ENCODE peak calls at places on chromosome 1, in four cellular contexts. H, J, R and B are unnamed samples.

GRCh38 chr1:83098791-83099190 is 900.1 kb downstream of the TTLL7 start:
- DNase-seq in H (no peak), J (no peak), R (no peak), B (peak)

GRCh38 chr1:154750681-154751665 is 119.1 kb downstream of the KCNN3 start:
- DNase-seq in H (no peak), J (no peak), R (no peak), B (peak)

GRCh38 chr1:63319069-63320023 is 3.0 kb upstream of the FOXD3 start:
- DNase-seq in H (no peak), J (no peak), R (no peak), B (no peak)

GRCh38 chr1:18581420-18581880 is 49.2 kb upstream of the PAX7 start:
- DNase-seq in H (peak), J (no peak), R (peak), B (peak)

GRCh38 chr1:11961230-11961629 is 19.0 kb upstream of the MFN2 start:
- DNase-seq in H (peak), J (no peak), R (peak), B (peak)

GRCh38 chr1:4655674-4656532 is 1.5 kb downstream of the AJAP1 start:
- DNase-seq in H (peak), J (peak), R (peak), B (peak)

GRCh38 chr1:14435368-14436023 is 163.0 kb upstream of the KAZN start:
- DNase-seq in H (no peak), J (no peak), R (peak), B (no peak)

GRCh38 chr1:29805122-29805895 is 569.0 kb downstream of the PTPRU start:
- DNase-seq in H (no peak), J (no peak), R (no peak), B (no peak)

GRCh38 chr1:19363526-19364152 is 51.5 kb downstream of the SLC66A1 start:
- DNase-seq in H (no peak), J (no peak), R (no peak), B (no peak)

GRCh38 chr1:47948126-47948525 is 49.1 kb downstream of the TRABD2B start:
- DNase-seq in H (no peak), J (no peak), R (peak), B (peak)

GRCh38 chr1:240031414-240031813 is 60.3 kb upstream of the FMN2 start:
- DNase-seq in H (no peak), J (no peak), R (no peak), B (peak)

GRCh38 chr1:161953256-161953920 is 70.3 kb downstream of the OLFML2B start:
- DNase-seq in H (no peak), J (no peak), R (no peak), B (no peak)

GRCh38 chr1:28602536-28603439 is 10.7 kb downstream of the RAB42 start:
- DNase-seq in H (peak), J (peak), R (peak), B (peak)

GRCh38 chr1:246435421-246436041 is 71.5 kb downstream of the SMYD3 start:
- DNase-seq in H (no peak), J (no peak), R (no peak), B (peak)

GRCh38 chr1:67749844-67750689 is 65.1 kb downstream of the GADD45A start:
- DNase-seq in H (peak), J (peak), R (peak), B (peak)

GRCh38 chr1:230303069-230303468 is 123.1 kb downstream of the PGBD5 start:
- DNase-seq in H (no peak), J (no peak), R (no peak), B (no peak)

GRCh38 chr1:225998560-225999226 is 450 bp downstream of the SDE2 start:
- DNase-seq in H (no peak), J (no peak), R (peak), B (peak)

GRCh38 chr1:111754964-111755320 is 759 bp upstream of the DDX20 start:
- DNase-seq in H (no peak), J (peak), R (peak), B (no peak)

GRCh38 chr1:35505911-35506798 is 51.0 kb downstream of the KIAA0319L start:
- DNase-seq in H (peak), J (peak), R (no peak), B (peak)

GRCh38 chr1:215423288-215423687 is 143.8 kb upstream of the KCTD3 start:
- DNase-seq in H (no peak), J (no peak), R (no peak), B (no peak)

GRCh38 chr1:119179051-119179450 is 38.6 kb upstream of the WARS2 start:
- DNase-seq in H (no peak), J (no peak), R (no peak), B (no peak)

GRCh38 chr1:15577691-15578090 is 7.2 kb downstream of the AGMAT start:
- DNase-seq in H (no peak), J (no peak), R (no peak), B (no peak)

GRCh38 chr1:245168921-245169320 is 14.1 kb downstream of the KIF26B start:
- DNase-seq in H (no peak), J (no peak), R (no peak), B (no peak)

GRCh38 chr1:78370356-78370755 is 120.4 kb upstream of the PTGFR start:
- DNase-seq in H (no peak), J (peak), R (no peak), B (peak)

GRCh38 chr1:98203461-98203860 is 282.6 kb upstream of the DPYD start:
- DNase-seq in H (no peak), J (no peak), R (no peak), B (no peak)

GRCh38 chr1:151326619-151327222 is 495 bp downstream of the PI4KB start:
- DNase-seq in H (peak), J (no peak), R (peak), B (peak)

GRCh38 chr1:39573736-39574624 is 2.6 kb downstream of the PABPC4 start:
- DNase-seq in H (no peak), J (no peak), R (no peak), B (peak)

GRCh38 chr1:94627771-94628170 is 86.2 kb upstream of the F3 start:
- DNase-seq in H (no peak), J (no peak), R (no peak), B (no peak)
- TF ChIP-seq CTCF in H (no peak), J (no peak), R (no peak), B (no peak)

GRCh38 chr1:110465038-110465813 is 14.3 kb downstream of the PROK1 start:
- DNase-seq in H (peak), J (no peak), R (peak), B (no peak)
- TF ChIP-seq CTCF in H (no peak), J (no peak), R (no peak), B (no peak)

GRCh38 chr1:203325418-203326091 is 20.2 kb downstream of the BTG2 start:
- DNase-seq in H (peak), J (no peak), R (peak), B (no peak)

GRCh38 chr1:203327684-203328457 is 22.6 kb downstream of the BTG2 start:
- DNase-seq in H (peak), J (no peak), R (peak), B (peak)

GRCh38 chr1:203326830-203327683 is 21.7 kb downstream of the BTG2 start:
- DNase-seq in H (peak), J (peak), R (peak), B (peak)

GRCh38 chr1:203331224-203331623 is 19.7 kb downstream of the FMOD start:
- DNase-seq in H (no peak), J (no peak), R (no peak), B (peak)

GRCh38 chr1:203328714-203329122 is 22.2 kb downstream of the FMOD start:
- DNase-seq in H (no peak), J (no peak), R (peak), B (no peak)
- TF ChIP-seq CTCF in H (no peak), J (no peak), R (peak), B (no peak)

DNA sequence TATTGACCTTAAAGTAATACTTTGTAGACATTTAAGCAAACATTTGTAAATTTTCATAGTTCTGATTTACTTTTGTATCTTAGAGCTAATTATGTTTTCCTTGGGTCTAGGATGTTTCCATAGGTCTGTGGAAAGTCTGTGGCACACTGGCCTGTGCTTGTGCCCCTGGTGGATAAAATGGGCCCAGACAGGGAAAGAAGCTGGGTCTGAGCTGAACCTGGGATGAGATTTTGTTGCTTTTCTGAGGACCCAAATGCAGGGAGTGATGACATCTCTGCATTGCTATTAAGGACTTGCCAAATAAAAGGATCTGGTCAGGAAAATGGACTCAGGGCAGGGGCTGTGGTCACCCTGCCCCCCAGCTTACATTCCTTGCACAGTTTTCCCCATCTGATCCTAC is 41.8 kb downstream of the C1orf21 start:
- DNase-seq in H (no peak), J (no peak), R (no peak), B (no peak)
- TF ChIP-seq CTCF in H (no peak), J (peak), R (no peak), B (no peak)

GRCh38 chr1:212983482-212983881 is 32.2 kb downstream of the ANGEL2 start:
- DNase-seq in H (no peak), J (no peak), R (no peak), B (no peak)

GRCh38 chr1:212981025-212981495 is 30.7 kb downstream of the VASH2 start:
- DNase-seq in H (peak), J (no peak), R (peak), B (peak)

GRCh38 chr1:212982430-212983152 is 32.2 kb downstream of the VASH2 start:
- DNase-seq in H (no peak), J (no peak), R (no peak), B (no peak)

GRCh38 chr1:212980123-212980800 is 29.9 kb downstream of the VASH2 start:
- DNase-seq in H (no peak), J (no peak), R (no peak), B (no peak)

DNA sequence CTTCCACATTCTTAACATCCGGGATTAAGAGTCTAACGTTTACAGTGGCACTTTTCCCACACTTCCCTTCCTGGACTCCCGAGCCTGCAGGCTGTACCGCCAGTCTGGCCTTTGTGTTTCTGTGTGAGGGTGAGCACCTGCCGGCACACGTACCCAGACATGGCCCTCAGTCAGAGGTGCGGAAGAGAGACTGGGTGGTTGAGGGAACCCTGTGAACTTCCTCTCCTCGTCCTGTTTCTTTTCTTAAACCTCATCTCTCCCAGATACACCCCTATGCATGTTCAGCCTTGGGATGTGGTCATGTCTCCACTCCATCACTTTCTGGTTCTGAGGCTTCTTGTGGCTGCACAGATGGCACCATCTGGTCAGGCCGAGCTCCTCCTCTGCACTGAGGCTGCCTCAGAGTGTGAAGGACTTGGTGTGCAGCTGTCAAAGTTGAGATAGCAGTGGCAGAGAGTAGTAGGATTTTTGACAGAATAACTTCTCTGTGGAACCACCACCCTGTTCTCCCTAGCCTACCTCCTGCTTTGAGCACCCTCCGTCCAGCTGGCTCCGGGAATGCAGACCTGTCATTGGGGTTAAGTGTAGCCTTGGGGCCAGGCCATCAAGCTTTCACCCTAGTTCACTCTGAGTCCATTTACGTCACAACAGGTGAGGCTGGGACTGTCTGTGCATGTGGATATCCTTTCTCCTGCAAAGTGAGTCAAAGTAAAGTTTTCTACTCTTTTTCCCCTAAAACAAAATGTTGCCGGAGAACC is 31.4 kb downstream of the VASH2 start:
- DNase-seq in H (no peak), J (no peak), R (no peak), B (no peak)
- TF ChIP-seq CTCF in H (no peak), J (no peak), R (no peak), B (no peak)

DNA sequence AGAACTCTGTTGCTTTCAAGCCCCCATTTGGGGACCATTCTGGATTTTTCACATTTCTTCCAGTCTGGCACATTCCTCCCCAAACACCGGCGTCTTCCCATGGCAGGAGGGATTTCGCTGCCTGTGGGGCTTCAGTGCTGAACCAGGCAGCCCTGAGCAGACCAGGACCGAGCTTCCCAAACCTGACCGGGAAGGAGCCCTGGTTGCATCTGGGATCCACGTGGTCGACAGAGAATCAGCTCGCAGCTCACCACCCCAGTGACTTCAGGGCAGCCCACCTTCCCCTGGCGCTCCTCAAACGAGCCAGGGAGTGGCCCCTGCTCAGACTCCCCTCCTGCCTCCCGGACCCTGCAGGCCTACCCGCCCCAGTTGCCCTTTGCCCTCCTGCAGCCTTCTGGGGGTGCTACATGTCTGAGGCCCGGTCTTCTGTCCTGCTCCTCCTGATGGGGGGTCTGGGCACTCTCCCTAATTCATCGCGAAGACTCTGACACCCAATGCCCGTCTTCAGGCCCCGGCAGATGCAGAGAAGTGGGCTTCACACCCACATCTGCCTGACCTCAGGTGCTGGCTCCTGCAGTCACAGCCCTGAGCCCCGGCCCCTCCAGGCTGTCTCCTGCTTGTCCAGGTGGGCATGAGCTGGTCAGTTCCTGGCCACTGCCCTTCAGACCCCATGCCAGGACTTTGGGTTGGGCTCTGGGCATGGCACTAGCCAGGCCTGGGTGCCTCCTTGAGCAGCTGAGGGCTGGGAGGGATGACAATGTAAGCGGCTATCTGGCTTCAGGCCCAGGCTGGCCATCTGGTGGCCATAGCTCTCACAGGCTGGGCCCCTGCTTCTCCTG is 26.2 kb upstream of the PRSS38 start:
- DNase-seq in H (no peak), J (no peak), R (no peak), B (no peak)
- TF ChIP-seq CTCF in H (no peak), J (no peak), R (no peak), B (no peak)

GRCh38 chr1:88976235-88976634 is 16.2 kb downstream of the KYAT3 start:
- DNase-seq in H (no peak), J (no peak), R (no peak), B (no peak)

GRCh38 chr1:88980918-88981317 is 11.5 kb downstream of the KYAT3 start:
- DNase-seq in H (no peak), J (no peak), R (no peak), B (no peak)

GRCh38 chr1:88979054-88979748 is 13.2 kb downstream of the KYAT3 start:
- DNase-seq in H (no peak), J (no peak), R (no peak), B (no peak)

GRCh38 chr1:88982055-88982454 is 10.4 kb downstream of the KYAT3 start:
- DNase-seq in H (no peak), J (no peak), R (no peak), B (no peak)

GRCh38 chr1:88979749-88980116 is 12.7 kb downstream of the KYAT3 start:
- DNase-seq in H (no peak), J (no peak), R (no peak), B (no peak)
- TF ChIP-seq CTCF in H (no peak), J (no peak), R (no peak), B (no peak)

DNA sequence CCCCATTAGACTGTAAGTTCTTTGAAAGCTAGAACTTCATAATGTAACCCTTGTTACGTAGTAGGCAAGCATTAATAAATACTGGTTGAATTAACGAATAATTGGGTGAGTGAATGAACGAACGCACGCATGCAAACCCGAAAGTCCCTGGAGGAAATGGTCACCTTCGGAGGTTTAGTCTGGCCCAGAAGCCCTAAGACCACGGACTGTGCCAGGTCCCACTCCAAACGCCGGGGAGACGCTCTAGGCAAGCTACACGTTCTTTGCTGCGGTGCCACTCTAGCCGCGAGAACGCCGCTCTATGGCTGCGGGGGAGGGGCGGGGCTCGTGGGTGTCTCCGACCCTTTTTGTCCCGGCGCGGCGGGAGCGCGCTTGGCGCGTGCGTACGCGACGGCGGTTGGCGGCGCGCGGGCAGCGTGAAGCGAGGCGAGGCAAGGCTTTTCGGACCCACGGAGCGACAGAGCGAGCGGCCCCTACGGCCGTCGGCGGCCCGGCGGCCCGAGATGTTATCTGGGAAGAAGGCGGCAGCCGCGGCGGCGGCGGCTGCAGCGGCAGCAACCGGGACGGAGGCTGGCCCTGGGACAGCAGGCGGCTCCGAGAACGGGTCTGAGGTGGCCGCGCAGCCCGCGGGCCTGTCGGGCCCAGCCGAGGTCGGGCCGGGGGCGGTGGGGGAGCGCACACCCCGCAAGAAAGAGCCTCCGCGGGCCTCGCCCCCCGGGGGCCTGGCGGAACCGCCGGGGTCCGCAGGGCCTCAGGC is at the start of gene KDM1A:
- DNase-seq in H (peak), J (peak), R (peak), B (peak)
- TF ChIP-seq CTCF in H (peak), J (peak), R (peak), B (no peak)

DNA sequence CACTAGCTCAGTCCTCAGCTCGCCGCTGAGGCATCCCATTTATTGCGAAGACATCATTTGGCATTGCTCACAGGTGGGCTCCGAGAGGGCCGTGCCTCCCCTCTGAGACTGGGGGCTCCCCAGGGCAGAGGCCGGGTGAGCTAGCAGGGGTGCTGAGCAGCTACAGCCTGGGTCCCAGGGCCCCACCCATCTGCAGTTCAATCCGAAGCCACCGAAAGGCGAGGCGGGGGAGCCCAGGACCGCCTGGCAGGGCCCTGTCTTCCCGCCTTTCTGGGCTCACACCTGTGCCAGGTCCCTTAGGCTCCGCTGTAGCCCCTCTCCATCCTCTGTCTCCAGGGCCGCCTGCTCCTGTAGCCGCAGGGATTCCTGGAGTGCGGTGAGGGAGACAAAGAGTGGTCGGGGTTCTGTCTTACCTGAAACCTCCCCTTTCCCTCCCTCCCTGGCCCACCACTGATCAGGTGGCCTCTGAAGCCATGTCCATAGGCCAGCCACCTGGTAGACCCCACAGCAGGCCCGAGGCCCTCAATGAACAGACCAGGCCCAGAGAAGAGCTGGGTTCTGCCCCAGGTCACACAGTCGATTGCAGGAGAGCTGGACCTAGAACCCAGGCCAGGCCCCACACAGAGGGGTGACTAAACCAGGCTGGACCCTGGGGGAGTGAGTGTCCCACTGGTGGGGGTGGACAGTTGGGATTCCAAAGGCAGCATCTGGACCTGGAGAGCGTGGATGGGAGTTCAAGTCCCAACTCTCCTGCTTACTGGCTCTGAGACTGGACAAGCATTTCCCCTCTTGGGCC is 18.1 kb upstream of the NBPF1 start:
- DNase-seq in H (no peak), J (no peak), R (no peak), B (no peak)
- TF ChIP-seq CTCF in H (no peak), J (no peak), R (no peak), B (no peak)